ENCODE peak calls at places on chromosomes 2 and 18, in seven cellular contexts. One of them, this sample, is unnamed.

GRCh38 chr18:14104906-14105748 is 27.1 kb downstream of the ZNF519 start:
- DNase-seq in spleen: no peak
- DNase-seq in gastrocnemius medialis: no peak
- DNase-seq in HCT116: no peak
- DNase-seq in tibial nerve: no peak
- DNase-seq in neural progenitor cell: no peak
- DNase-seq in HFFc6: no peak
- DNase-seq in this sample: no peak

GRCh38 chr18:6917082-6917481 is 187.6 kb downstream of the ARHGAP28 start:
- DNase-seq in spleen: no peak
- DNase-seq in gastrocnemius medialis: no peak
- DNase-seq in HCT116: no peak
- DNase-seq in tibial nerve: no peak
- DNase-seq in neural progenitor cell: no peak
- DNase-seq in HFFc6: no peak
- DNase-seq in this sample: no peak

GRCh38 chr18:32552421-32553030 is 81.8 kb upstream of the GAREM1 start:
- DNase-seq in spleen: no peak
- DNase-seq in gastrocnemius medialis: peak; percentile 39
- DNase-seq in HCT116: peak; percentile 74
- DNase-seq in tibial nerve: no peak
- DNase-seq in neural progenitor cell: peak; percentile 81
- DNase-seq in HFFc6: peak; percentile 9
- DNase-seq in this sample: no peak

GRCh38 chr2:191384829-191385228 is 139.6 kb downstream of the MYO1B start:
- DNase-seq in spleen: no peak
- DNase-seq in gastrocnemius medialis: no peak
- DNase-seq in HCT116: no peak
- DNase-seq in tibial nerve: no peak
- DNase-seq in neural progenitor cell: no peak
- DNase-seq in HFFc6: no peak
- DNase-seq in this sample: no peak

GRCh38 chr2:217064234-217065103 is 204.6 kb upstream of the TNP1 start:
- DNase-seq in spleen: no peak
- DNase-seq in gastrocnemius medialis: no peak
- DNase-seq in HCT116: no peak
- DNase-seq in tibial nerve: no peak
- DNase-seq in neural progenitor cell: peak; percentile 76
- DNase-seq in HFFc6: no peak
- DNase-seq in this sample: no peak

GRCh38 chr18:45464619-45465018 is 150.7 kb upstream of the SLC14A2 start:
- DNase-seq in spleen: no peak
- DNase-seq in gastrocnemius medialis: no peak
- DNase-seq in HCT116: no peak
- DNase-seq in tibial nerve: no peak
- DNase-seq in neural progenitor cell: no peak
- DNase-seq in HFFc6: no peak
- DNase-seq in this sample: no peak

GRCh38 chr18:6728809-6729246 is 688 bp upstream of the ARHGAP28 start:
- DNase-seq in spleen: no peak
- DNase-seq in gastrocnemius medialis: no peak
- DNase-seq in HCT116: no peak
- DNase-seq in tibial nerve: no peak
- DNase-seq in neural progenitor cell: no peak
- DNase-seq in HFFc6: no peak
- DNase-seq in this sample: no peak

GRCh38 chr2:233419626-233420431 is 65.5 kb downstream of the DGKD start:
- DNase-seq in spleen: peak; percentile 32
- DNase-seq in gastrocnemius medialis: no peak
- DNase-seq in HCT116: no peak
- DNase-seq in tibial nerve: no peak
- DNase-seq in neural progenitor cell: peak; percentile 64
- DNase-seq in HFFc6: no peak
- DNase-seq in this sample: no peak

GRCh38 chr2:127591221-127591923 is 54.6 kb upstream of the GPR17 start:
- DNase-seq in spleen: peak; percentile 92
- DNase-seq in gastrocnemius medialis: no peak
- DNase-seq in HCT116: peak; percentile 64
- DNase-seq in tibial nerve: no peak
- DNase-seq in neural progenitor cell: peak; percentile 90
- DNase-seq in HFFc6: peak; percentile 26
- DNase-seq in this sample: peak; percentile 64

GRCh38 chr2:160298960-160299359 is 98.9 kb upstream of the ITGB6 start:
- DNase-seq in spleen: no peak
- DNase-seq in gastrocnemius medialis: no peak
- DNase-seq in HCT116: no peak
- DNase-seq in tibial nerve: no peak
- DNase-seq in neural progenitor cell: no peak
- DNase-seq in HFFc6: no peak
- DNase-seq in this sample: no peak

GRCh38 chr2:11750917-11751316 is 4.5 kb downstream of the LPIN1 start:
- DNase-seq in spleen: no peak
- DNase-seq in gastrocnemius medialis: no peak
- DNase-seq in HCT116: no peak
- DNase-seq in tibial nerve: no peak
- DNase-seq in neural progenitor cell: no peak
- DNase-seq in HFFc6: no peak
- DNase-seq in this sample: no peak

GRCh38 chr2:72040629-72041403 is 106.8 kb downstream of the CYP26B1 start:
- DNase-seq in spleen: no peak
- DNase-seq in gastrocnemius medialis: no peak
- DNase-seq in HCT116: no peak
- DNase-seq in tibial nerve: no peak
- DNase-seq in neural progenitor cell: no peak
- DNase-seq in HFFc6: no peak
- DNase-seq in this sample: no peak

DNA sequence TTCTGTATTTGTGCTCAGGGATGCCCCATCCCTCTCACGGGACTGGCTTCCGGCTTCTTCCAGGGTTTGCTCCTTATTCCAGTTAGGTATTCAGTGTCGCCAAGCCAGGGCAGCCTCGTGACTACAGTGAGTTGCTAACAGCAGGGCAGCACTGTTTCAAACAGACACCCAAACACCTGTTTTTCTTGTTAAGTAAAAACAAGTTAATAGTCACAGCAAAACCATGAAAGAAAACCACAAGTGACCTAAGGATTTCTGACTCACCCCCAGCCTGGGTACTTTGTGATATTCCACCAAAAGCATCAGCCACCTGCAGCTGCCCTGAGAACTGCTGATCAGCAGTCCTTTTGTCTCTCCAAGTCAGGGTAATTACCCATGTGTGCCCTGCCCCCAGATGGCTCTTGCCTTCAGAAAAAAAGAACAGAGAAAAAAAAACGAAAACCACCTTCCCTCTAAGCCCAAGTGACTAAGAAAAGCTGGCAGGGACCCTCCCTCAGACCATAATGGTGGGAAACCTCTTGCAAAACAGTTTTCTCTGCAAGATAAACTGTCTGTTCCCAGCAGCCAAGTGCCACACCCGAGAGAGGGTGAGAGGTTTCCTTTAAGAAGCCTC is 178.2 kb downstream of the ANAPC1 start:
- DNase-seq in spleen: no peak
- DNase-seq in gastrocnemius medialis: peak; percentile 90
- DNase-seq in HCT116: peak; percentile 86
- DNase-seq in tibial nerve: no peak
- DNase-seq in neural progenitor cell: peak; percentile 90
- DNase-seq in HFFc6: peak; percentile 51
- DNase-seq in this sample: no peak
- TF ChIP-seq CTCF in spleen: no peak
- TF ChIP-seq CTCF in gastrocnemius medialis: no peak
- TF ChIP-seq CTCF in HCT116: no peak
- TF ChIP-seq CTCF in tibial nerve: no peak
- TF ChIP-seq CTCF in neural progenitor cell: no peak
- TF ChIP-seq CTCF in HFFc6: no peak
- TF ChIP-seq CTCF in this sample: no peak

GRCh38 chr18:52667388-52667787 is 327.4 kb downstream of the DCC start:
- DNase-seq in spleen: no peak
- DNase-seq in gastrocnemius medialis: no peak
- DNase-seq in HCT116: no peak
- DNase-seq in tibial nerve: no peak
- DNase-seq in neural progenitor cell: peak; percentile 21
- DNase-seq in HFFc6: no peak
- DNase-seq in this sample: no peak

GRCh38 chr18:52670903-52671302 is 330.9 kb downstream of the DCC start:
- DNase-seq in spleen: no peak
- DNase-seq in gastrocnemius medialis: no peak
- DNase-seq in HCT116: no peak
- DNase-seq in tibial nerve: no peak
- DNase-seq in neural progenitor cell: no peak
- DNase-seq in HFFc6: no peak
- DNase-seq in this sample: no peak
- TF ChIP-seq CTCF in spleen: no peak
- TF ChIP-seq CTCF in gastrocnemius medialis: no peak
- TF ChIP-seq CTCF in HCT116: no peak
- TF ChIP-seq CTCF in tibial nerve: no peak
- TF ChIP-seq CTCF in neural progenitor cell: peak; percentile 20
- TF ChIP-seq CTCF in HFFc6: peak; percentile 13
- TF ChIP-seq CTCF in this sample: no peak

GRCh38 chr18:53698907-53699306 is 525.6 kb downstream of the MBD2 start:
- DNase-seq in spleen: no peak
- DNase-seq in gastrocnemius medialis: no peak
- DNase-seq in HCT116: no peak
- DNase-seq in tibial nerve: no peak
- DNase-seq in neural progenitor cell: peak; percentile 68
- DNase-seq in HFFc6: no peak
- DNase-seq in this sample: no peak
- TF ChIP-seq CTCF in spleen: no peak
- TF ChIP-seq CTCF in gastrocnemius medialis: no peak
- TF ChIP-seq CTCF in HCT116: peak; percentile 14
- TF ChIP-seq CTCF in tibial nerve: no peak
- TF ChIP-seq CTCF in neural progenitor cell: peak; percentile 84
- TF ChIP-seq CTCF in HFFc6: peak; percentile 46
- TF ChIP-seq CTCF in this sample: peak; percentile 17

GRCh38 chr2:20443276-20443920 is 3.5 kb upstream of the RHOB start:
- DNase-seq in spleen: peak; percentile 62
- DNase-seq in gastrocnemius medialis: no peak
- DNase-seq in HCT116: no peak
- DNase-seq in tibial nerve: peak; percentile 19
- DNase-seq in neural progenitor cell: peak; percentile 63
- DNase-seq in HFFc6: no peak
- DNase-seq in this sample: peak; percentile 82
- TF ChIP-seq CTCF in spleen: no peak
- TF ChIP-seq CTCF in gastrocnemius medialis: peak; percentile 40
- TF ChIP-seq CTCF in HCT116: peak; percentile 42
- TF ChIP-seq CTCF in tibial nerve: no peak
- TF ChIP-seq CTCF in neural progenitor cell: peak; percentile 78
- TF ChIP-seq CTCF in HFFc6: peak; percentile 85
- TF ChIP-seq CTCF in this sample: peak; percentile 56

This sample was measured in ascending aorta.